ENCODE peak calls at places on chromosomes 3 and 15, in eight cellular contexts. Y is cardiac muscle cell; U is foreskin fibroblast; E is CD8-positive, alpha-beta T cell; O is AG04449; H is adrenal gland; Q is GM23338; K is fibroblast of lung. R is an unnamed sample.

GRCh38 chr15:56794923-56795329 is 61.6 kb upstream of the ZNF280D start:
- DNase-seq in Y (peak), K (no peak), Q (no peak), O (no peak), H (no peak), E (no peak), U (no peak), R (no peak)

GRCh38 chr3:81592101-81592500 is 169.3 kb downstream of the GBE1 start:
- DNase-seq in O (peak), U (no peak), Q (peak), K (peak), E (no peak), H (no peak), Y (peak), R (peak)

GRCh38 chr3:124410471-124410870 is 319.8 kb upstream of the UMPS start:
- DNase-seq in K (peak), U (no peak), H (no peak), E (no peak), Y (no peak), O (no peak), Q (no peak), R (peak)

GRCh38 chr15:63135804-63136203 is 14.1 kb downstream of the LACTB start:
- DNase-seq in H (peak), Q (no peak), Y (peak), K (peak), O (peak), E (no peak), U (peak), R (peak)

GRCh38 chr3:144031938-144032337 is 60.3 kb downstream of the DIPK2A start:
- DNase-seq in H (peak), E (no peak), U (no peak), K (peak), Y (peak), O (no peak), Q (no peak), R (peak)

GRCh38 chr15:58632789-58633188 is 116.7 kb downstream of the ADAM10 start:
- DNase-seq in O (no peak), E (no peak), H (no peak), K (peak), Q (no peak), U (no peak), Y (peak), R (peak)

GRCh38 chr3:181278468-181279238 is 289.1 kb upstream of the DNAJC19 start:
- DNase-seq in H (no peak), Y (peak), E (no peak), K (no peak), U (no peak), O (no peak), Q (peak), R (peak)

GRCh38 chr3:4314688-4315087 is 11.5 kb downstream of the SETMAR start:
- DNase-seq in E (no peak), Y (no peak), U (no peak), O (no peak), H (no peak), K (no peak), Q (no peak), R (peak)

GRCh38 chr3:13189639-13190375 is 116.6 kb upstream of the IQSEC1 start:
- DNase-seq in E (peak), U (peak), O (no peak), H (peak), Y (peak), K (peak), Q (no peak), R (peak)

GRCh38 chr3:159861369-159861987 is 127.2 kb upstream of the IL12A start:
- DNase-seq in O (no peak), K (no peak), E (no peak), U (no peak), H (no peak), Y (no peak), Q (no peak), R (no peak)

GRCh38 chr3:159860727-159861126 is 127.9 kb upstream of the IL12A start:
- DNase-seq in H (no peak), O (no peak), Y (peak), U (no peak), Q (no peak), K (no peak), E (no peak), R (peak)

GRCh38 chr15:74134387-74135027 is 4.1 kb downstream of the ISLR2 start:
- DNase-seq in U (peak), E (no peak), Q (peak), H (peak), K (peak), O (no peak), Y (no peak), R (peak)

DNA sequence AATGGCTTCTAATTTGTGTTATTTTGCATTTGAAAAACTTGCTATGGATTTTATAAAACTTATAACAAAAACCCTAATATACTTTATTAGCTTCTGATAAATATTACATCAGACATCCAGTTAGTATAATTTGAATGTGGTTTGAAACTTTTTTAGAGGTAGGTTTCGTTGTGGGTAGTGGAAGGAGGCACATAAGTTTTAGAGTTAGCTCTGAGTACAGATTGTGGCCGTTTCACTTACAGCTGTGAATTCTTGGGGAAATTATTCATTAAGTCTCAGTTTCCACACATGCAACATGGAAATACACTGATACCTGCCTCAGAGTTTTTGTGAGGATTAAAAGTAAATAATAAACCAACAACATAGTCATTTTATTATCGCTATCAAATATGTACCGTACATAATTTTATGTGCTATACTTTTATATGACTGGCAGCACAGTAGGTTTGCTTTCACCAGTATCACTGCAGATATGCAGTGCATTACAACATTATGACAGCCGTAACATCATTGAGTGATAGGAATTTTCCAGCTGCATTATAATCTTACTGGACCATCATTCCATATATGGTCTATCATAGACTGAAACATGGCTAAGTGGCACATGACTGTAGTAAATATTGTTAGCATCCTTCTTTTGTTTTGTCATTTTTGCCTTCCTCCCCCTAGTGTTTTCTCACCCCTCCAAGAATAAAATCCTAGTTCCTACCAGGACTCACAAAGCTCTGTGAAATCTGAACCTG is 175.6 kb downstream of the AKAP13 start:
- DNase-seq in K (no peak), O (no peak), U (no peak), E (no peak), Q (no peak), H (no peak), Y (no peak), R (no peak)
- H3K4me3 ChIP-seq in K (no peak), O (no peak), U (no peak), E (no peak), Q (no peak), H (no peak), Y (no peak), R (no peak)

GRCh38 chr3:134334901-134335280 is 39.4 kb downstream of the AMOTL2 start:
- DNase-seq in Q (no peak), K (no peak), Y (no peak), H (no peak), E (no peak), U (no peak), O (no peak), R (no peak)

GRCh38 chr3:134332344-134332743 is 41.9 kb downstream of the AMOTL2 start:
- DNase-seq in O (no peak), Q (no peak), H (no peak), U (no peak), E (no peak), K (no peak), Y (no peak), R (no peak)

GRCh38 chr3:134331811-134332199 is 42.4 kb downstream of the AMOTL2 start:
- DNase-seq in Y (no peak), E (no peak), O (no peak), U (no peak), K (no peak), Q (peak), H (no peak), R (no peak)

GRCh38 chr3:134334231-134334900 is 39.9 kb downstream of the AMOTL2 start:
- DNase-seq in K (peak), Y (peak), Q (no peak), O (no peak), H (no peak), U (peak), E (no peak), R (no peak)

GRCh38 chr3:134333522-134334181 is 40.6 kb downstream of the AMOTL2 start:
- DNase-seq in K (peak), E (no peak), Q (peak), U (peak), Y (peak), H (no peak), O (peak), R (peak)
- TF ChIP-seq CTCF in K (no peak), E (no peak), Q (no peak), U (peak), Y (peak), H (no peak), O (peak), R (peak)

GRCh38 chr15:43735402-43735801 is 10.8 kb upstream of the PDIA3 start:
- DNase-seq in K (no peak), O (no peak), U (no peak), Y (no peak), H (no peak), Q (no peak), E (no peak), R (no peak)
- H3K4me3 ChIP-seq in K (no peak), O (no peak), U (no peak), Y (no peak), H (no peak), Q (no peak), E (no peak), R (no peak)

DNA sequence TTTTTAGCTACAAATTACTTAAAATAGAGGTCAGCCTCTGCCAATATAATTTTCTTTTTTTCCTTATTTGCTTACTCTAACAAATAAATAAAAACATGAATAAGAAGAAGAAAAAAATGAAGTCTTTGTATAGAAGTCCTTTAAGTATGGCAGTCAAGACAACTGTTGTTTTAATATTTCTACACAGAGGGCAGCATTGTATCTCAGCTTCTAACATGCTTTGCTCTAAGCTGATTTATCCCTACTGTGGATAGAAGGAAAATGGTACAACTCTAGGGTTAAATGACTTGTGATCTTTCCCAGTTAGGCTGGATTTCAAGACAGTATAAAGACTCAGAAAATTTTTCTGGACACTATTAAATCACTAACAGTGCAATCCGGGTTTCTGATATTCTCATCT is 104.3 kb upstream of the MEIS2 start:
- DNase-seq in O (no peak), U (no peak), Q (peak), K (no peak), Y (no peak), H (no peak), E (no peak), R (no peak)
- TF ChIP-seq CTCF in O (no peak), U (no peak), Q (no peak), K (no peak), Y (no peak), H (no peak), E (no peak), R (no peak)

GRCh38 chr3:194687638-194688206 is 2.0 kb downstream of the FAM43A start:
- DNase-seq in U (peak), K (peak), O (no peak), Y (peak), Q (peak), H (peak), E (peak), R (peak)
- H3K4me3 ChIP-seq in U (peak), K (peak), O (peak), Y (peak), Q (peak), H (peak), E (peak), R (peak)

GRCh38 chr15:79535536-79535935 is 103.4 kb downstream of the MINAR1 start:
- DNase-seq in E (no peak), H (no peak), U (no peak), Y (no peak), O (no peak), Q (no peak), K (peak), R (no peak)

GRCh38 chr15:79541176-79541575 is 109.0 kb downstream of the MINAR1 start:
- DNase-seq in U (no peak), K (no peak), Y (no peak), O (no peak), Q (no peak), E (no peak), H (no peak), R (no peak)

GRCh38 chr15:79543097-79543496 is 111.0 kb downstream of the MINAR1 start:
- DNase-seq in O (no peak), Q (no peak), H (no peak), K (no peak), Y (no peak), E (no peak), U (no peak), R (no peak)

GRCh38 chr15:79539426-79539825 is 107.3 kb downstream of the MINAR1 start:
- DNase-seq in E (no peak), Y (no peak), K (peak), Q (no peak), H (peak), U (no peak), O (no peak), R (peak)

DNA sequence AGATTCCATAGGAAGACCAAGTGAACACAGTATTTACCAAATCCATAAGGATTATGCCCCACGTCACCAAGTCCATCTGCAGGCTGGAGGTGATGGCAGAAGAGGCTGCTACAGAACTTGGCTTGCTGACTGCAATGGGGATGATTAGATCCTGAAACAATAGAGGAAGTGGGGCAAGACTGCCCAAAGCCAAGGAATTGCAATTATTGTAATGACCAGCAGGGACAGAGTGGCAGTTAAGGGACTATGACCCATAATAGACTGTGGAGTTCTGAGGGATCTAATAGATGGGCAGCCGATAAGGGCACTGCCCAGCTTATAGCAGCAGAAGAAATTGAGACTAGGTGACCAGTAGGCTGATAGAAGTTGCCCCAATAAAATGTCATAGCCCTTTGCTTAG is 108.4 kb downstream of the MINAR1 start:
- DNase-seq in U (no peak), H (no peak), O (no peak), K (no peak), Q (peak), E (no peak), Y (no peak), R (no peak)
- TF ChIP-seq CTCF in U (no peak), H (no peak), O (no peak), K (no peak), Q (peak), E (no peak), Y (no peak), R (no peak)

R was measured in cardiac fibroblast.